ENCODE peak calls at places on chromosomes 4 and X, in five cellular contexts. M is colonic mucosa, H is GM20000, B is kidney, W is GM12865. A is an unnamed sample.

GRCh38 chrX:119008122-119008744 is 33.8 kb downstream of the LONRF3 start:
- DNase-seq in M (peak), H (peak), B (no peak), W (peak), A (no peak)

GRCh38 chr4:38500433-38500832 is 163.6 kb upstream of the KLF3 start:
- DNase-seq in M (no peak), H (no peak), B (no peak), W (no peak), A (no peak)

GRCh38 chr4:147340111-147340510 is 140.8 kb upstream of the EDNRA start:
- DNase-seq in M (no peak), H (no peak), B (no peak), W (peak), A (no peak)

GRCh38 chrX:74251006-74251930 is 52.7 kb upstream of the ZCCHC13 start:
- DNase-seq in M (peak), H (no peak), B (no peak), W (no peak), A (no peak)

GRCh38 chrX:18574591-18574990 is 97.3 kb downstream of the RS1 start:
- DNase-seq in M (no peak), H (no peak), B (no peak), W (no peak), A (no peak)

GRCh38 chr4:36399762-36400353 is 118.4 kb downstream of the DTHD1 start:
- DNase-seq in M (peak), H (peak), B (no peak), W (peak), A (no peak)

GRCh38 chr4:84336964-84337705 is 162.0 kb downstream of the NKX6-1 start:
- DNase-seq in M (no peak), H (no peak), B (no peak), W (no peak), A (no peak)

GRCh38 chrX:50920132-50920531 is 9.6 kb downstream of the BMP15 start:
- DNase-seq in M (no peak), H (no peak), B (no peak), W (no peak), A (no peak)

GRCh38 chr4:173410106-173410505 is 11.2 kb upstream of the SCRG1 start:
- DNase-seq in M (no peak), H (no peak), B (no peak), W (no peak), A (no peak)

GRCh38 chr4:121786221-121786620 is 14.9 kb upstream of the EXOSC9 start:
- DNase-seq in M (no peak), H (no peak), B (no peak), W (no peak), A (no peak)

GRCh38 chr4:3462790-3463415 is at the start of gene DOK7:
- DNase-seq in M (peak), H (no peak), B (peak), W (no peak), A (no peak)

GRCh38 chr4:77100234-77100633 is 24.4 kb upstream of the CCNI start:
- DNase-seq in M (no peak), H (no peak), B (no peak), W (no peak), A (no peak)

GRCh38 chr4:112532267-112532666 is 16.3 kb upstream of the NEUROG2 start:
- DNase-seq in M (no peak), H (no peak), B (no peak), W (no peak), A (no peak)

GRCh38 chrX:133685806-133686205 is 270.5 kb upstream of the GPC4 start:
- DNase-seq in M (peak), H (no peak), B (no peak), W (no peak), A (no peak)

GRCh38 chr4:52822583-52823477 is 39.3 kb upstream of the RASL11B start:
- DNase-seq in M (no peak), H (no peak), B (no peak), W (no peak), A (no peak)

GRCh38 chr4:86482851-86483490 is 111.1 kb upstream of the PTPN13 start:
- DNase-seq in M (no peak), H (no peak), B (no peak), W (no peak), A (no peak)
- TF ChIP-seq CTCF in M (no peak), H (no peak), B (no peak), W (no peak), A (no peak)

GRCh38 chrX:131801911-131802310 is 221.2 kb upstream of the STK26 start:
- DNase-seq in M (no peak), H (no peak), B (no peak), W (no peak), A (no peak)

GRCh38 chrX:131801066-131801465 is 222.0 kb upstream of the STK26 start:
- DNase-seq in M (no peak), H (no peak), B (no peak), W (no peak), A (no peak)

GRCh38 chrX:131802836-131803626 is 220.1 kb upstream of the STK26 start:
- DNase-seq in M (peak), H (no peak), B (peak), W (peak), A (no peak)
- TF ChIP-seq CTCF in M (peak), H (no peak), B (no peak), W (peak), A (peak)

GRCh38 chr4:183397741-183398297 is 46.6 kb upstream of the CDKN2AIP start:
- DNase-seq in M (no peak), H (no peak), B (no peak), W (no peak), A (no peak)

GRCh38 chr4:183399616-183400015 is 44.8 kb upstream of the CDKN2AIP start:
- DNase-seq in M (no peak), H (no peak), B (no peak), W (no peak), A (no peak)

GRCh38 chr4:183400035-183400434 is 44.4 kb upstream of the CDKN2AIP start:
- DNase-seq in M (no peak), H (no peak), B (no peak), W (no peak), A (no peak)

GRCh38 chr4:183399166-183399565 is 45.3 kb upstream of the CDKN2AIP start:
- DNase-seq in M (no peak), H (peak), B (no peak), W (no peak), A (no peak)

GRCh38 chr4:183398298-183399129 is 45.9 kb upstream of the CDKN2AIP start:
- DNase-seq in M (peak), H (peak), B (peak), W (peak), A (peak)
- TF ChIP-seq CTCF in M (peak), H (peak), B (peak), W (peak), A (peak)

DNA sequence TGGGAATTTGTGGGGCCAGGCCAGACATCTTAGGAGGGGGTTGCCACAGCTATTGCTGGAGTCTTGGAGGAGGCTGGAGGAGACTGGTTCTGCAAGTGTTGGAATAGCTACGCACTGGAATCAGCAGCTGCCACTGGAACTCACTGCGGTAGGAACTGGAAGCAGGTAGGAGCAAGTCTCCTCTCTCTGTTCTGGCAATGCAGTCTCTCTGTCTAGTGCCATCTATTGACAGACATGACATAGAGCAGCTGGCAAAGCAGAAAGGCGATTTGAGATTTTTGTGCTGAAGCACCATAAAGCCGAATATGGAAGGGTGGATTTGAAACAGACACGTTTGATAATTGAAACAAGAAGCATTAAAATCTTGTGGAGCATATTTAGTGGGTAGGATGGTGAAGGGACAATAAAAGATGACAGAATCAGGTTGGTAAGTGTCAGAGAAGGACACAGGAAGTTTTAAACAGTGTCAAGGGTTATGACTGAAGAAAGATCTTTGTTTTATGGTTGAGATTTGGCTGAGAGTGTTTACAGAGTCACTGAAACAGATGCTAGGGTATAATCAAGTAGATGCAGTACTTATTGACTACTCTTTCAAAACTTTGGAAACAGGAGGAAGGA is 23.5 kb upstream of the SYNPO2 start:
- DNase-seq in M (peak), H (peak), B (no peak), W (peak), A (no peak)
- TF ChIP-seq CTCF in M (peak), H (peak), B (peak), W (peak), A (peak)

A was measured in upper lobe of right lung.